ENCODE peak calls at places on chromosomes 13 and 19, in four cellular contexts. D is stomach, Z is psoas muscle, S is DND-41. G is an unnamed sample.

GRCh38 chr13:68813397-68813796 is 1294.2 kb upstream of the ATXN8OS start:
- DNase-seq in S (no peak), Z (no peak), D (no peak), G (no peak)

GRCh38 chr13:43195551-43195950 is 172.2 kb downstream of the DNAJC15 start:
- DNase-seq in Z (no peak), D (no peak), S (no peak), G (no peak)

GRCh38 chr13:111599791-111600190 is 279.3 kb downstream of the TEX29 start:
- DNase-seq in D (no peak), S (no peak), Z (no peak), G (no peak)

GRCh38 chr13:51920267-51920666 is 58.5 kb downstream of the CCDC70 start:
- DNase-seq in S (no peak), D (no peak), Z (no peak), G (no peak)

GRCh38 chr13:98293570-98294142 is 116.6 kb upstream of the RNF113B start:
- DNase-seq in Z (no peak), S (no peak), D (no peak), G (no peak)

GRCh38 chr19:6020166-6020967 is 42.4 kb upstream of the RANBP3 start:
- DNase-seq in Z (peak; percentile 34), S (no peak), D (peak; percentile 70), G (no peak)

GRCh38 chr13:45782327-45783045 is 69.1 kb downstream of the SIAH3 start:
- DNase-seq in Z (no peak), S (no peak), D (no peak), G (no peak)

GRCh38 chr13:74217816-74218215 is 83.6 kb upstream of the KLF12 start:
- DNase-seq in Z (no peak), D (no peak), S (no peak), G (no peak)

GRCh38 chr13:95643471-95643813 is 1.1 kb downstream of the DZIP1 start:
- DNase-seq in Z (no peak), D (no peak), S (no peak), G (no peak)

GRCh38 chr19:53908106-53908932 is 759 bp upstream of the CACNG7 start:
- DNase-seq in Z (peak; percentile 59), D (peak; percentile 33), S (no peak), G (no peak)

GRCh38 chr19:3618144-3618810 is 8.3 kb downstream of the CACTIN start:
- DNase-seq in Z (peak; percentile 88), D (peak; percentile 73), S (peak; percentile 23), G (no peak)

GRCh38 chr19:21463449-21464105 is 41.8 kb upstream of the ZNF429 start:
- DNase-seq in D (peak; percentile 41), S (peak; percentile 93), Z (peak; percentile 58), G (peak; percentile 61)

GRCh38 chr19:39500543-39500942 is 1.8 kb downstream of the DLL3 start:
- DNase-seq in Z (no peak), S (no peak), D (no peak), G (no peak)

GRCh38 chr19:39499932-39500331 is 1.2 kb downstream of the DLL3 start:
- DNase-seq in D (no peak), Z (no peak), S (no peak), G (no peak)

GRCh38 chr19:39499082-39499642 is 415 bp downstream of the DLL3 start:
- DNase-seq in S (no peak), Z (no peak), D (no peak), G (no peak)

GRCh38 chr19:39497850-39498261 is 891 bp upstream of the DLL3 start:
- DNase-seq in Z (no peak), S (peak; percentile 25), D (no peak), G (no peak)

GRCh38 chr19:39498262-39499081 is at the start of gene DLL3:
- DNase-seq in D (no peak), S (peak; percentile 24), Z (no peak), G (no peak)
- H3K4me3 ChIP-seq in D (no peak within 1 kb of the TSS), S (no peak within 1 kb of the TSS), Z (peak within 1 kb of the TSS; percentile 34), G (no peak within 1 kb of the TSS)

GRCh38 chr19:52786078-52786463 is 520 bp downstream of the ZNF600 start:
- DNase-seq in S (no peak), Z (no peak), D (no peak), G (no peak)
- H3K4me3 ChIP-seq in S (peak overlapping the region; percentile 83), Z (peak overlapping the region; percentile 69), D (peak overlapping the region; percentile 55), G (peak overlapping the region; percentile 76)

GRCh38 chr19:1491114-1491848 is at the start of gene REEP6:
- DNase-seq in S (no peak), Z (no peak), D (no peak), G (no peak)

GRCh38 chr19:1492474-1493006 is 1.6 kb downstream of the REEP6 start:
- DNase-seq in D (no peak), S (no peak), Z (no peak), G (no peak)

GRCh38 chr19:1490311-1491113 is at the start of gene PCSK4:
- DNase-seq in S (peak; percentile 99), Z (peak; percentile 99), D (peak; percentile 99), G (peak; percentile 99)

GRCh38 chr19:1490020-1490310 is 185 bp downstream of the PCSK4 start:
- DNase-seq in D (no peak), Z (no peak), S (no peak), G (no peak)

DNA sequence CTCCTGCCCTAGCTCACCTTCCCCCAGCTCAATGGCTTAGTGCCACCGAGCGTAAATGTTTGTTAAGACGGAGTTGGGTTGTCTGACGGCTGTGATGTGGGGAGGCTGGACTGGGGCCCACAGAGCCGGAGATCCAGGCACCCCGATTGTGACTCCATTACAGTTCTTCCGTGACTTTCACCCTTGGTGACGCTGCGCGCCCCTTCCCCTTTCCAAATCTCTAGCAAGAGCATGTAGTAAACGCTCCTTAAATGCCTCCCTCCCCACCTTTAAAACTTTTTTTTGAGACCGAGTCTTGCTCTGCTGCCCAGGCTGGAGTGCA is 829 bp downstream of the REEP6 start:
- DNase-seq in D (no peak), Z (no peak), S (no peak), G (no peak)
- H3K4me3 ChIP-seq in D (no peak overlapping the region), Z (peak overlapping the region; percentile 62), S (no peak overlapping the region), G (no peak overlapping the region)

GRCh38 chr19:48258350-48258749 is 2.6 kb upstream of the CARD8 start:
- DNase-seq in D (no peak), Z (no peak), S (peak; percentile 32), G (no peak)
- H3K4me3 ChIP-seq in D (no peak overlapping the region), Z (no peak overlapping the region), S (peak overlapping the region; percentile 41), G (no peak overlapping the region)

GRCh38 chr19:32342695-32343094 is 2.7 kb upstream of the ZNF507 start:
- DNase-seq in D (no peak), S (no peak), Z (no peak), G (no peak)

GRCh38 chr19:32333227-32333626 is 12.2 kb upstream of the ZNF507 start:
- DNase-seq in Z (no peak), S (no peak), D (no peak), G (no peak)

GRCh38 chr19:32336259-32337111 is 8.9 kb upstream of the ZNF507 start:
- DNase-seq in Z (no peak), S (no peak), D (no peak), G (no peak)

GRCh38 chr19:32339988-32340874 is 5.2 kb upstream of the ZNF507 start:
- DNase-seq in Z (peak; percentile 68), D (peak; percentile 82), S (peak; percentile 52), G (peak; percentile 63)

GRCh38 chr19:32337176-32337808 is 8.1 kb upstream of the ZNF507 start:
- DNase-seq in Z (no peak), D (no peak), S (no peak), G (no peak)
- H3K4me3 ChIP-seq in Z (no peak overlapping the region), D (no peak overlapping the region), S (no peak overlapping the region), G (no peak overlapping the region)

GRCh38 chr13:28792992-28793391 is 27.1 kb upstream of the MTUS2 start:
- DNase-seq in D (no peak), S (no peak), Z (no peak), G (no peak)
- H3K4me3 ChIP-seq in D (no peak overlapping the region), S (no peak overlapping the region), Z (no peak overlapping the region), G (no peak overlapping the region)

DNA sequence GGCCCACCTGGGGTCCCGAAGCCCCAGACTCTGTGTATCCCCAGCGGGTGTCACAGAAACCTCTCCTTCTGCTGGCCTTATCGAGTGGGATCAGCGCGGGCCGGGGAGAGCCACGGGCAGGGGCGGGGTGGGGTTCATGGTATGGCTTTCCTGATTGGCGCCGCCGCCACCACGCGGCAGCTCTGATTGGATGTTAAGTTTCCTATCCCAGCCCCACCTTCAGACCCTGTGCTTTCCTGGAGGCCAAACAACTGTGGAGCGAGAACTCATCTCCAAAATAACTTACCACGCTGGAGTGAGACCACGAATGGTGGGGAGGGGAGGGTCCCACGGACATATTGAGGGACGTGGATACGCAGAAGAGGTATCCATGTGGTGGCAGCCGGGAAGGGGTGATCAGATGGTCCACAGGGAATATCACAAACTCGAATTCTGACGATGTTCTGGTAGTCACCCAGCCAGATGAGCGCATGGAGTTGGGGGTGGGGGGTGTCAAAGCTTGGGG is 1.0 kb upstream of the ICAM5 start:
- DNase-seq in S (no peak), Z (no peak), D (peak; percentile 37), G (peak; percentile 59)
- H3K4me3 ChIP-seq in S (no peak overlapping the region), Z (peak overlapping the region; percentile 59), D (peak overlapping the region; percentile 30), G (no peak overlapping the region)

DNA sequence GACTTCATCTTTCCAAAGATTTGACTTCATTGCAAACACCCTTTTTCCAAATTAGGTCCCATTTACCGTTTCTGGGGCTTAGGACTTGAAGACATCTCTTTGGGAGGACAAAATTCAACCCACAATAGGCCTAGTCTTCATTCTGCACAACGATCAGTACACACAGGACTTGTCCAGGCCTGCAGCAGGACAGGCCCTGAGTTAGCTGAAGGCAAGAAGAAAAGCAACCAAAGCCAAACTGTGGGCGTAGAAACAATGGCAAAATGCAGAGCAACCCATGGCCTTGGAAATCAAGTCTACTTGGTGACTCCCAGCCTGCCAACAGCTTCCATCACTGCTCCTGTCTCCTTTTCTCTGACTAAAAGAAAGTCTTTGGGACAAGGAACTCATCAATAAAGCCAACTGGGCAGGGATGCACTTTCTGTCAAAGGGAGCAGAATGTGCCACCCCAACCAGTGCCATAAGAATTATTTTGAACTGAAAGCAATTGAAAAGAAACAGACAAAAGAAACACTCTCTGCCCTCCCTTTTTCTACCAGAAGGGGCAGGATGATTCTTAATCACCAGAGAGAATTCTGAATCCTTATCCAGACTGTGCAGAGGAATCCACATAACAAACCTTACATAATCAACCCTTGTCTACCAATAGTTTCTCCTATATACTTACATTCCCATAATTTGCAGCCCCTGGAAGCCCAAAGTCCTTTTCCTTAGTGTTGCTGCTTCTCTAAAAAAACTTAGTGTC is 520.9 kb upstream of the NBEA start:
- DNase-seq in Z (no peak), S (no peak), D (no peak), G (no peak)
- H3K4me3 ChIP-seq in Z (no peak overlapping the region), S (no peak overlapping the region), D (no peak overlapping the region), G (no peak overlapping the region)

GRCh38 chr19:32720936-32721250 is 1.3 kb downstream of the TDRD12 start:
- DNase-seq in D (no peak), S (no peak), Z (no peak), G (no peak)
- H3K4me3 ChIP-seq in D (no peak overlapping the region), S (no peak overlapping the region), Z (no peak overlapping the region), G (no peak overlapping the region)